ENCODE peak calls at places on chromosomes 1 and 21, in nine cellular contexts. F is tibial artery; N is GM13976; W is cerebellar cortex; L is erythroblast; B is activated CD4-positive, alpha-beta T cell treated with anti-CD3 and anti-CD28 coated beads for 24 hours; M is left colon; I is DMS 273 treated with DMSO at 0.1 percent for 48 hours; A is CD8-positive, alpha-beta memory T cell. O is an unnamed sample.

GRCh38 chr21:43716376-43717165 is 2.4 kb upstream of the PDXK start:
- DNase-seq in F (no peak), N (peak), W (no peak), L (no peak), B (no peak), M (peak), I (no peak), A (no peak), O (no peak)

GRCh38 chr1:9128161-9128519 is 762 bp downstream of the GPR157 start:
- DNase-seq in F (peak), N (no peak), W (no peak), L (no peak), B (no peak), M (peak), I (no peak), A (no peak), O (no peak)

GRCh38 chr1:82377201-82377884 is 576.6 kb downstream of the ADGRL2 start:
- DNase-seq in F (no peak), N (no peak), W (no peak), L (no peak), B (no peak), M (no peak), I (no peak), A (no peak), O (no peak)

GRCh38 chr1:110605901-110606783 is at the start of gene KCNA2:
- DNase-seq in F (no peak), N (peak), W (peak), L (no peak), B (no peak), M (no peak), I (peak), A (no peak), O (no peak)

GRCh38 chr21:31255036-31255435 is 89.0 kb downstream of the TIAM1 start:
- DNase-seq in F (no peak), N (no peak), W (no peak), L (no peak), B (no peak), M (no peak), I (no peak), A (no peak), O (no peak)

GRCh38 chr1:92653605-92654381 is 131.1 kb downstream of the EVI5 start:
- DNase-seq in F (no peak), N (no peak), W (no peak), L (peak), B (no peak), M (no peak), I (no peak), A (no peak), O (peak)

GRCh38 chr1:6208723-6209660 is 3.1 kb downstream of the RNF207 start:
- DNase-seq in F (no peak), N (peak), W (no peak), L (peak), B (no peak), M (peak), I (no peak), A (no peak), O (peak)

GRCh38 chr1:161439280-161440232 is 65.7 kb upstream of the FCGR2A start:
- DNase-seq in F (no peak), N (peak), W (no peak), L (no peak), B (no peak), M (peak), I (no peak), A (no peak), O (peak)

GRCh38 chr1:35184495-35185199 is 8.3 kb downstream of the SFPQ start:
- DNase-seq in F (no peak), N (no peak), W (no peak), L (no peak), B (no peak), M (no peak), I (no peak), A (no peak), O (no peak)

GRCh38 chr1:15937706-15938168 is 38.2 kb downstream of the ZBTB17 start:
- DNase-seq in F (no peak), N (peak), W (no peak), L (no peak), B (no peak), M (no peak), I (no peak), A (no peak), O (no peak)

GRCh38 chr1:156499703-156500577 is 635 bp downstream of the MEF2D start:
- DNase-seq in F (peak), N (no peak), W (peak), L (peak), B (no peak), M (peak), I (peak), A (peak), O (no peak)

GRCh38 chr1:74222701-74223100 is 12.5 kb upstream of the TNNI3K start:
- DNase-seq in F (no peak), N (no peak), W (no peak), L (no peak), B (no peak), M (no peak), I (no peak), A (no peak), O (no peak)

GRCh38 chr1:22619252-22619651 is 17.2 kb upstream of the C1QA start:
- DNase-seq in F (no peak), N (no peak), W (no peak), L (no peak), B (no peak), M (no peak), I (no peak), A (no peak), O (no peak)

GRCh38 chr21:44337941-44338895 is 972 bp downstream of the CFAP410 start:
- DNase-seq in F (peak), N (peak), W (peak), L (peak), B (peak), M (peak), I (no peak), A (peak), O (peak)

GRCh38 chr1:207031632-207032258 is 811 bp downstream of the C1orf116 start:
- DNase-seq in F (no peak), N (no peak), W (no peak), L (no peak), B (no peak), M (peak), I (no peak), A (no peak), O (no peak)

GRCh38 chr1:198778049-198778448 is 139.2 kb downstream of the PTPRC start:
- DNase-seq in F (peak), N (no peak), W (no peak), L (no peak), B (no peak), M (peak), I (no peak), A (no peak), O (no peak)

GRCh38 chr1:42340093-42340492 is 5.1 kb upstream of the FOXJ3 start:
- DNase-seq in F (no peak), N (no peak), W (no peak), L (no peak), B (no peak), M (no peak), I (no peak), A (no peak), O (no peak)

GRCh38 chr1:52546852-52547251 is 6.0 kb downstream of the TUT4 start:
- DNase-seq in F (no peak), N (no peak), W (no peak), L (no peak), B (no peak), M (no peak), I (no peak), A (no peak), O (no peak)

GRCh38 chr1:207993477-207994445 is 82.8 kb upstream of the CD34 start:
- DNase-seq in F (no peak), N (no peak), W (no peak), L (peak), B (no peak), M (no peak), I (no peak), A (no peak), O (peak)

GRCh38 chr21:45209046-45209445 is 78.6 kb downstream of the POFUT2 start:
- DNase-seq in F (no peak), N (peak), W (no peak), L (no peak), B (no peak), M (no peak), I (no peak), A (no peak), O (no peak)

GRCh38 chr1:94068831-94069648 is 51.9 kb downstream of the ABCA4 start:
- DNase-seq in F (no peak), N (no peak), W (peak), L (no peak), B (no peak), M (peak), I (no peak), A (no peak), O (no peak)

GRCh38 chr21:32423320-32423719 is 10.8 kb downstream of the EVA1C start:
- DNase-seq in F (no peak), N (no peak), W (no peak), L (no peak), B (no peak), M (no peak), I (no peak), A (no peak), O (no peak)

GRCh38 chr1:17674707-17675505 is 80.2 kb upstream of the ACTL8 start:
- DNase-seq in F (no peak), N (no peak), W (no peak), L (no peak), B (no peak), M (no peak), I (no peak), A (no peak), O (no peak)

GRCh38 chr1:116765962-116766361 is 11.7 kb downstream of the CD2 start:
- DNase-seq in F (no peak), N (no peak), W (no peak), L (no peak), B (no peak), M (no peak), I (no peak), A (no peak), O (no peak)

GRCh38 chr1:112882271-112882744 is 73.7 kb downstream of the SLC16A1 start:
- DNase-seq in F (no peak), N (no peak), W (no peak), L (no peak), B (no peak), M (no peak), I (no peak), A (no peak), O (no peak)

GRCh38 chr1:55612988-55613387 is 397.8 kb upstream of the USP24 start:
- DNase-seq in F (no peak), N (no peak), W (no peak), L (no peak), B (no peak), M (no peak), I (no peak), A (no peak), O (no peak)

GRCh38 chr1:167722152-167722869 is 529 bp downstream of the MPZL1 start:
- DNase-seq in F (no peak), N (no peak), W (peak), L (peak), B (no peak), M (peak), I (no peak), A (peak), O (peak)

GRCh38 chr1:102772831-102773230 is 335.5 kb downstream of the COL11A1 start:
- DNase-seq in F (no peak), N (no peak), W (no peak), L (no peak), B (no peak), M (no peak), I (no peak), A (no peak), O (no peak)

GRCh38 chr1:224183591-224184312 is 712 bp downstream of the DEGS1 start:
- DNase-seq in F (no peak), N (peak), W (no peak), L (peak), B (peak), M (peak), I (peak), A (peak), O (peak)

GRCh38 chr1:234214129-234214910 is 158.9 kb upstream of the COA6 start:
- DNase-seq in F (peak), N (peak), W (peak), L (no peak), B (no peak), M (peak), I (no peak), A (no peak), O (no peak)

GRCh38 chr21:45514311-45515021 is 27.8 kb downstream of the SLC19A1 start:
- DNase-seq in F (no peak), N (no peak), W (no peak), L (no peak), B (no peak), M (no peak), I (no peak), A (no peak), O (no peak)

GRCh38 chr1:52559875-52560274 is 7.0 kb upstream of the TUT4 start:
- DNase-seq in F (no peak), N (no peak), W (no peak), L (no peak), B (no peak), M (no peak), I (no peak), A (no peak), O (no peak)

GRCh38 chr1:189606047-189606446 is 871.6 kb downstream of the BRINP3 start:
- DNase-seq in F (no peak), N (no peak), W (no peak), L (no peak), B (no peak), M (no peak), I (no peak), A (no peak), O (no peak)

O was measured in K562.